ENCODE peak calls at places on chromosomes 3 and 15, in five cellular contexts. D is iPS-NIHi11; P is activated gamma-delta T cell treated with anti-CD3 and anti-CD28 coated beads, Interleukin-2, amount 50 U/mL, for 16 hours; C is psoas muscle; I is right cardiac atrium. N is an unnamed sample.

GRCh38 chr3:100158877-100159563 is 44.7 kb upstream of the FILIP1L start:
- DNase-seq in D (no peak), I (no peak), P (no peak), C (no peak), N (no peak)

GRCh38 chr3:143901105-143901504 is 52.8 kb upstream of the SLC9A9 start:
- DNase-seq in P (no peak), I (no peak), D (no peak), C (no peak), N (no peak)

GRCh38 chr3:190709351-190709773 is 153.1 kb downstream of the GMNC start:
- DNase-seq in P (no peak), I (no peak), C (no peak), D (peak), N (no peak)

GRCh38 chr3:189123595-189124387 is 48.0 kb upstream of the TPRG1 start:
- DNase-seq in I (peak), P (no peak), D (no peak), C (peak), N (no peak)

GRCh38 chr3:124859025-124859424 is 28.1 kb downstream of the ITGB5 start:
- DNase-seq in P (no peak), C (no peak), D (no peak), I (no peak), N (no peak)

GRCh38 chr15:39786444-39787056 is 3.9 kb upstream of the FSIP1 start:
- DNase-seq in P (no peak), I (no peak), D (peak), C (no peak), N (no peak)

GRCh38 chr3:177066068-177066467 is 131.2 kb downstream of the TBL1XR1 start:
- DNase-seq in D (no peak), I (no peak), C (no peak), P (no peak), N (no peak)

GRCh38 chr3:85875589-85875988 is 916.8 kb downstream of the CADM2 start:
- DNase-seq in I (no peak), C (no peak), D (no peak), P (no peak), N (no peak)

GRCh38 chr3:169774186-169774585 is 990 bp downstream of the MYNN start:
- DNase-seq in C (no peak), D (no peak), I (no peak), P (no peak), N (no peak)

GRCh38 chr3:38655708-38656300 is 6.3 kb upstream of the SCN5A start:
- DNase-seq in I (no peak), D (peak), C (no peak), P (no peak), N (no peak)

GRCh38 chr3:73602171-73602570 is 22.6 kb downstream of the PDZRN3 start:
- DNase-seq in P (no peak), D (no peak), I (peak), C (no peak), N (no peak)

GRCh38 chr3:31043184-31043819 is 148.8 kb upstream of the GADL1 start:
- DNase-seq in D (no peak), I (no peak), P (no peak), C (no peak), N (peak)

GRCh38 chr3:45567730-45568172 is 26.8 kb upstream of the LIMD1 start:
- DNase-seq in P (no peak), C (no peak), I (no peak), D (no peak), N (no peak)

GRCh38 chr3:104437131-104437750 is 929.5 kb upstream of the ALCAM start:
- DNase-seq in C (no peak), I (no peak), D (peak), P (no peak), N (no peak)

GRCh38 chr3:10515396-10515795 is 10.0 kb upstream of the ATP2B2 start:
- DNase-seq in D (no peak), C (no peak), I (no peak), P (no peak), N (no peak)

GRCh38 chr3:172061724-172062184 is 22.4 kb downstream of the FNDC3B start:
- DNase-seq in P (no peak), C (no peak), I (no peak), D (no peak), N (no peak)

GRCh38 chr3:41301548-41301947 is 102.2 kb downstream of the CTNNB1 start:
- DNase-seq in P (no peak), D (no peak), C (no peak), I (no peak), N (no peak)

GRCh38 chr15:72369964-72370363 is 5.8 kb downstream of the HEXA start:
- DNase-seq in I (no peak), D (no peak), P (no peak), C (no peak), N (no peak)